ENCODE peak calls at places on chromosomes 16 and 17, in ten cellular contexts. O, H, U, N, D, Y, E, B, W and V are unnamed samples.

GRCh38 chr16:23183486-23183862 is 929 bp downstream of the SCNN1G start:
- DNase-seq in E (no peak), B (no peak), U (no peak), D (no peak), N (no peak), H (no peak), O (no peak), W (no peak), Y (no peak), V (no peak)

GRCh38 chr16:27460663-27461482 is 58.9 kb downstream of the IL21R start:
- DNase-seq in O (no peak), B (no peak), Y (no peak), U (peak; percentile 78), H (no peak), N (no peak), D (no peak), E (no peak), W (no peak), V (no peak)

GRCh38 chr16:74575805-74576643 is 30.9 kb downstream of the GLG1 start:
- DNase-seq in H (no peak), N (no peak), E (no peak), D (no peak), W (no peak), U (no peak), Y (no peak), O (no peak), B (no peak), V (no peak)

GRCh38 chr16:35516551-35516950 is 2057.1 kb downstream of the TP53TG3F start:
- DNase-seq in D (no peak), N (no peak), W (no peak), U (no peak), O (no peak), E (no peak), B (no peak), H (no peak), Y (no peak), V (no peak)

GRCh38 chr16:30870904-30871303 is 23.0 kb downstream of the BCL7C start:
- DNase-seq in U (no peak), O (no peak), N (no peak), W (no peak), B (no peak), H (no peak), E (no peak), D (no peak), Y (no peak), V (no peak)

GRCh38 chr16:65010136-65010535 is 111.7 kb downstream of the CDH11 start:
- DNase-seq in N (no peak), U (no peak), D (no peak), O (no peak), H (no peak), E (no peak), B (no peak), W (no peak), Y (no peak), V (no peak)

GRCh38 chr17:7315570-7316243 is 547 bp upstream of the GPS2 start:
- DNase-seq in O (no peak), B (no peak), U (no peak), Y (no peak), W (no peak), N (no peak), D (no peak), H (peak; percentile 77), E (no peak), V (peak; percentile 62)

GRCh38 chr16:46629331-46629843 is 8.2 kb upstream of the SHCBP1 start:
- DNase-seq in Y (peak; percentile 65), O (no peak), H (no peak), B (no peak), N (no peak), E (peak; percentile 59), U (no peak), D (no peak), W (peak; percentile 58), V (no peak)

GRCh38 chr16:54067317-54068065 is 219.1 kb downstream of the IRX3 start:
- DNase-seq in Y (no peak), B (no peak), E (no peak), O (no peak), W (no peak), H (no peak), N (no peak), D (no peak), U (no peak), V (no peak)

GRCh38 chr16:74025-74424 is 1.6 kb upstream of the RHBDF1 start:
- DNase-seq in N (peak; percentile 92), O (no peak), W (no peak), B (no peak), Y (no peak), E (no peak), U (no peak), H (no peak), D (no peak), V (no peak)

DNA sequence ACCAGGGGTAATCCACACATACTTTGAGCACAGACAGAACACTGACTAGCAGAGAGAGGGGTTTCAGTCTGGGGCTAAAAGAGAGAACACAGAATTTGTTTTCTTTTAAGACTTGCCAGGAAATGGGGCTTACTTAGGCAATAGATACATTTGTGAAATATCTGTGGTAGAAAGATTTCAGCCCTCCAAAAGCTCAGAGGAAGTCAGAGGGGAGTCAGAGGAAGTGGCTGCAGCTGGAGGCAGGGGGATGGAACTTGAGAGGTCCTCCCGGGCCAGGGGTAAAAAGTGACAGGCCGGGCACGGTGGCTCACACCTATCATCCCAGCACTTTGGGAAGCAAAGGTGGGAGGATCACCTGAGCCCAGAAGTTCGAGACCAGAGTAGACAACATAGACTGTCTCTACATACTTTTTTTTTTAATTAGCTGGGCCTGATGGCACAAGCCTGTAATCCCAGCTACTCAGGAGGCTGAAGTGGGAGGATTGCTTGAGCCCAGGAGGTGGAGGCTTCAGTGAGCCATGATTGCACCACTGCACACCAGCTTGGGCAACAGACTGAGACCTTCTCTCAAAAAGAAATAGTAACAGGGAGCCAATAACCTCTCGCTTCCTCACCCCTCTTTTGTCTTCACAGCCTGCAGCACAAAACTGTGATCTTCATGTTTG is 49.9 kb downstream of the NLRC5 start:
- DNase-seq in Y (no peak), N (no peak), H (no peak), B (no peak), W (no peak), U (no peak), D (no peak), E (no peak), O (no peak), V (no peak)
- TF ChIP-seq POLR2A in Y (no peak), N (no peak), H (no peak), B (no peak), W (no peak), U (no peak), D (no peak), E (no peak), O (no peak), V (no peak)

GRCh38 chr17:39982069-39982371 is 1.4 kb downstream of the PSMD3 start:
- DNase-seq in H (no peak), O (no peak), D (no peak), W (no peak), N (no peak), B (no peak), Y (no peak), E (no peak), U (no peak), V (no peak)

GRCh38 chr17:39981207-39982068 is 831 bp downstream of the PSMD3 start:
- DNase-seq in N (no peak), E (no peak), D (no peak), H (no peak), O (no peak), W (peak; percentile 21), B (no peak), U (no peak), Y (peak; percentile 34), V (no peak)

GRCh38 chr17:39980402-39981206 is at the start of gene PSMD3:
- DNase-seq in O (peak; percentile 100), W (peak; percentile 97), N (peak; percentile 98), E (peak; percentile 100), D (peak; percentile 100), H (peak; percentile 99), B (peak; percentile 99), U (peak; percentile 97), Y (peak; percentile 99), V (peak; percentile 99)

GRCh38 chr17:39979021-39979660 is 1.5 kb upstream of the PSMD3 start:
- DNase-seq in N (no peak), U (no peak), B (no peak), E (no peak), D (no peak), W (no peak), H (no peak), Y (no peak), O (no peak), V (no peak)

GRCh38 chr17:39979865-39980401 is 674 bp upstream of the PSMD3 start:
- DNase-seq in W (peak; percentile 56), E (no peak), Y (peak; percentile 81), D (no peak), U (no peak), B (no peak), O (no peak), N (no peak), H (no peak), V (peak; percentile 33)
- TF ChIP-seq CTCF in W (no peak), E (no peak), Y (peak; percentile 14), D (no peak), U (no peak), B (no peak), O (no peak), N (no peak), H (no peak), V (no peak)

DNA sequence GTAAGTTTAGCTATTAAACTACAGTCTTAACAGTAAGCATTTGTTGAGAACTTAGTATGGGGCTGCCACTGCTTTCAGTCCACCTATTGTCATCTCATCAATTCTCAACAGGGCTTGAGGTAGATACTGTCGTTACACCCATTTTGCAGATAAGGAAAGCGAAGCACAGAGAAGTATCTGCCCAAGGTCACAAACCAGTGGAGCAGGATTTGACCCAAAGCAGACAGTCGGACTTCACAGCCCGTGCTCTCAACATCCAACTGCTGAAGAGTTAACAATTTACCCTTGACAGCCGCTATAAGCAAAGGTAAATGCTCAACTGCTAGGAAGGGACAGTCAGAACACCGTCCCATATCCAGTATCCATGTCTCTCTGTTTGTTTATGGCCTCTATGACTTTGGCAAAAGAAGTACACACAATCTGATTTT is 1.3 kb downstream of the SIAH1 start:
- DNase-seq in E (no peak), O (peak; percentile 21), Y (peak; percentile 55), U (peak; percentile 23), D (no peak), H (no peak), W (no peak), N (no peak), B (no peak), V (peak; percentile 33)
- TF ChIP-seq POLR2A in E (no peak), O (peak; percentile 26), Y (no peak), U (no peak), D (no peak), H (no peak), W (no peak), N (no peak), B (no peak), V (no peak)

DNA sequence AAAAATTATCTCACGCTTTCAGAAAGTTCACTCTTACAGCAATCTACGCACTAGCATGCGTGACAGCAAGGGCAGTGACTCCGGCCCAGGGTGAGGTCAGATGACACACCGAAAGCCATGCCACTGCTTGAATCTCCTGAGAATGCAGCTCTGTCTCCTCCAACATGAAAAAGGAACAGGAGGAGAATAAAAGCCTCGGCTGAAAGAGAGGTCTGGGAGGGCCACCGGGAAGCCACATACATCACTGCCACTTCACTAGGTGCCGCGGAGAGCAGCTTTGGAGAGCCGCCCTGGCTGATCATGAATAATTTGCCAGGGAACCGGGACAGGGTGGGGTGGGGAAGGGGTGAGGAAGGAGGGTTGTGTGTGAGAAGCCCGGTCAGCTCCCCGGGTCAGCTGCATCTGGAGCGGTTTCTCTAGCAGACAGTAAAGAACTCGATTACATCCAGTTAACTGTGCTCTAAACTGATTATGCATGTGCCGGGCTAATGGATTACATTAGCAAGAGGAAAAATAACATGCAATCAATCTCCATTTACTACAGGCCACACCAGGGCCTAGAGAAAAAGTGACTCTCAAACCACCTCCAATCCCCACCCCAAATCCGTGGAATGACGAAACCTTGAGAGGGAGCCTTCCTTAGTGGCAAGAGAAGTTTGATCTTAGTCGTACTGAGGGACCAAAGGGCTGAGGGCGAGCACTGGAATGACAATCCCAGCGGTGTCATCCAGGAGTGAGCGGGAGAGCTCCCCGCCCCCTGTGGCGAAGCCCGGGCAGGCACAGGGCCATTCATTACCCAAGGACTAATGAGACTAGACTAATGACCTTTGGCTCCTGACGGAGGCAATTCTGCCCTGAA is 100.3 kb downstream of the ZFHX3 start:
- DNase-seq in N (peak; percentile 47), B (no peak), H (no peak), U (peak; percentile 84), Y (no peak), W (no peak), E (no peak), D (no peak), O (no peak), V (peak; percentile 66)
- TF ChIP-seq CTCF in N (no peak), B (no peak), H (no peak), U (peak; percentile 29), Y (no peak), W (no peak), E (no peak), D (no peak), O (no peak), V (no peak)